ENCODE peak calls at places on chromosomes 3 and 15, in four cellular contexts. C, J, I and R are unnamed samples.
A peak's percentile ranks its signal among the peaks of the same experiment; 100 is the strongest.

GRCh38 chr3:103829723-103830326 is 1395.0 kb downstream of the ZPLD1 start:
- DNase-seq in C (no peak), J (no peak), I (no peak), R (no peak)

GRCh38 chr15:43900964-43901363 is 74.2 kb downstream of the WDR76 start:
- DNase-seq in C (no peak), J (no peak), I (no peak), R (no peak)

GRCh38 chr15:42786978-42787377 is 50.0 kb upstream of the CDAN1 start:
- DNase-seq in C (no peak), J (no peak), I (no peak), R (no peak)

GRCh38 chr3:196894557-196895295 is 27.0 kb downstream of the SENP5 start:
- DNase-seq in C (no peak), J (no peak), I (no peak), R (no peak)

GRCh38 chr15:96340611-96341464 is 10.3 kb downstream of the NR2F2 start:
- DNase-seq in C (no peak), J (peak; percentile 23), I (no peak), R (peak; percentile 79)

GRCh38 chr3:75727985-75728384 is 57.4 kb downstream of the ZNF717 start:
- DNase-seq in C (no peak), J (no peak), I (no peak), R (no peak)

GRCh38 chr3:82474711-82475110 is 713.3 kb upstream of the GBE1 start:
- DNase-seq in C (no peak), J (no peak), I (no peak), R (no peak)

GRCh38 chr3:125075738-125076137 is 19.9 kb upstream of the HEG1 start:
- DNase-seq in C (no peak), J (no peak), I (no peak), R (peak; percentile 32)

GRCh38 chr3:102660653-102661052 is 225.8 kb downstream of the ZPLD1 start:
- DNase-seq in C (no peak), J (no peak), I (no peak), R (no peak)

GRCh38 chr3:20930034-20930433 is 744.0 kb upstream of the SGO1 start:
- DNase-seq in C (peak; percentile 5), J (no peak), I (no peak), R (peak; percentile 21)

GRCh38 chr3:80017369-80017768 is 249.6 kb upstream of the ROBO1 start:
- DNase-seq in C (no peak), J (no peak), I (no peak), R (no peak)

GRCh38 chr3:46677096-46677702 is 16.3 kb downstream of the ALS2CL start:
- DNase-seq in C (no peak), J (no peak), I (no peak), R (no peak)

GRCh38 chr3:163328680-163329079 is 1749.6 kb downstream of the SI start:
- DNase-seq in C (no peak), J (no peak), I (no peak), R (no peak)

GRCh38 chr15:90701880-90702630 is 15.1 kb upstream of the BLM start:
- DNase-seq in C (no peak), J (no peak), I (no peak), R (peak; percentile 26)

GRCh38 chr15:89408512-89409183 is 74.0 kb upstream of the POLG start:
- DNase-seq in C (no peak), J (no peak), I (no peak), R (no peak)

GRCh38 chr3:126039870-126040269 is 44.1 kb downstream of the SLC41A3 start:
- DNase-seq in C (no peak), J (no peak), I (no peak), R (no peak)

GRCh38 chr3:127082066-127082465 is 99.2 kb downstream of the PLXNA1 start:
- DNase-seq in C (no peak), J (no peak), I (no peak), R (no peak)

GRCh38 chr3:129837057-129837631 is 56.4 kb downstream of the TMCC1 start:
- DNase-seq in C (no peak), J (no peak), I (no peak), R (peak; percentile 29)

GRCh38 chr15:99168601-99169580 is 64.0 kb downstream of the SYNM start:
- DNase-seq in C (no peak), J (no peak), I (no peak), R (no peak)

GRCh38 chr3:87742250-87742649 is 316.6 kb downstream of the CGGBP1 start:
- DNase-seq in C (no peak), J (no peak), I (no peak), R (no peak)

GRCh38 chr15:73599934-73600333 is 33.3 kb downstream of the NPTN start:
- DNase-seq in C (no peak), J (no peak), I (no peak), R (no peak)

GRCh38 chr3:194268659-194269487 is 82.3 kb downstream of the CPN2 start:
- DNase-seq in C (no peak), J (no peak), I (no peak), R (no peak)

GRCh38 chr3:4945318-4945717 is 33.9 kb upstream of the BHLHE40 start:
- DNase-seq in C (no peak), J (no peak), I (no peak), R (no peak)

GRCh38 chr3:159804726-159805410 is 183.8 kb upstream of the IL12A start:
- DNase-seq in C (peak; percentile 80), J (peak; percentile 23), I (no peak), R (peak; percentile 94)